ENCODE peak calls at places on chromosomes 11 and 22, in nine cellular contexts. One of them, this sample, is unnamed.

GRCh38 chr11:100003985-100004384 is 683.1 kb upstream of the ARHGAP42 start:
- DNase-seq in heart left ventricle: no peak
- DNase-seq in OCI-LY7: no peak
- DNase-seq in right atrium auricular region: no peak
- DNase-seq in H9: no peak
- DNase-seq in IMR-90: no peak
- DNase-seq in lower lobe of right lung: no peak
- DNase-seq in pancreas: no peak
- DNase-seq in adrenal gland: no peak
- DNase-seq in this sample: no peak

GRCh38 chr22:40939202-40939601 is 12.0 kb upstream of the RBX1 start:
- DNase-seq in H9: no peak
- DNase-seq in lower lobe of right lung: no peak
- DNase-seq in OCI-LY7: no peak
- DNase-seq in adrenal gland: no peak
- DNase-seq in heart left ventricle: no peak
- DNase-seq in pancreas: no peak
- DNase-seq in IMR-90: no peak
- DNase-seq in right atrium auricular region: no peak
- DNase-seq in this sample: no peak

GRCh38 chr11:116193321-116194114 is 579.3 kb downstream of the BUD13 start:
- DNase-seq in IMR-90: peak; percentile 62
- DNase-seq in lower lobe of right lung: peak; percentile 86
- DNase-seq in right atrium auricular region: no peak
- DNase-seq in H9: peak; percentile 82
- DNase-seq in heart left ventricle: no peak
- DNase-seq in adrenal gland: peak; percentile 23
- DNase-seq in pancreas: peak; percentile 53
- DNase-seq in OCI-LY7: no peak
- DNase-seq in this sample: no peak

GRCh38 chr22:49724030-49724892 is 103.4 kb downstream of the BRD1 start:
- DNase-seq in IMR-90: no peak
- DNase-seq in heart left ventricle: no peak
- DNase-seq in lower lobe of right lung: no peak
- DNase-seq in adrenal gland: no peak
- DNase-seq in right atrium auricular region: peak; percentile 38
- DNase-seq in OCI-LY7: peak; percentile 38
- DNase-seq in H9: no peak
- DNase-seq in pancreas: no peak
- DNase-seq in this sample: no peak

GRCh38 chr11:34915136-34916013 is 804 bp downstream of the APIP start:
- DNase-seq in heart left ventricle: no peak
- DNase-seq in OCI-LY7: no peak
- DNase-seq in IMR-90: peak; percentile 40
- DNase-seq in adrenal gland: no peak
- DNase-seq in pancreas: no peak
- DNase-seq in lower lobe of right lung: no peak
- DNase-seq in right atrium auricular region: no peak
- DNase-seq in H9: no peak
- DNase-seq in this sample: no peak

GRCh38 chr11:31870609-31871309 is 59.6 kb upstream of the PAX6 start:
- DNase-seq in OCI-LY7: no peak
- DNase-seq in heart left ventricle: no peak
- DNase-seq in pancreas: peak; percentile 30
- DNase-seq in H9: peak; percentile 92
- DNase-seq in adrenal gland: peak; percentile 47
- DNase-seq in IMR-90: peak; percentile 33
- DNase-seq in lower lobe of right lung: peak; percentile 47
- DNase-seq in right atrium auricular region: no peak
- DNase-seq in this sample: peak; percentile 32

GRCh38 chr11:8219257-8220021 is 44.2 kb downstream of the LMO1 start:
- DNase-seq in H9: peak; percentile 84
- DNase-seq in right atrium auricular region: no peak
- DNase-seq in pancreas: peak; percentile 41
- DNase-seq in OCI-LY7: peak; percentile 37
- DNase-seq in adrenal gland: peak; percentile 55
- DNase-seq in IMR-90: peak; percentile 55
- DNase-seq in lower lobe of right lung: peak; percentile 24
- DNase-seq in heart left ventricle: no peak
- DNase-seq in this sample: no peak

GRCh38 chr22:34570408-34570807 is 495.6 kb upstream of the ISX start:
- DNase-seq in lower lobe of right lung: no peak
- DNase-seq in H9: no peak
- DNase-seq in OCI-LY7: no peak
- DNase-seq in pancreas: no peak
- DNase-seq in adrenal gland: no peak
- DNase-seq in IMR-90: no peak
- DNase-seq in heart left ventricle: no peak
- DNase-seq in right atrium auricular region: no peak
- DNase-seq in this sample: no peak

GRCh38 chr11:87722756-87723599 is 452.3 kb downstream of the RAB38 start:
- DNase-seq in lower lobe of right lung: no peak
- DNase-seq in OCI-LY7: peak; percentile 47
- DNase-seq in pancreas: no peak
- DNase-seq in heart left ventricle: no peak
- DNase-seq in H9: peak; percentile 56
- DNase-seq in IMR-90: peak; percentile 2
- DNase-seq in right atrium auricular region: no peak
- DNase-seq in adrenal gland: no peak
- DNase-seq in this sample: no peak

GRCh38 chr22:41302016-41302767 is 867 bp downstream of the ZC3H7B start:
- DNase-seq in OCI-LY7: peak; percentile 33
- DNase-seq in heart left ventricle: no peak
- DNase-seq in IMR-90: no peak
- DNase-seq in lower lobe of right lung: no peak
- DNase-seq in adrenal gland: no peak
- DNase-seq in right atrium auricular region: no peak
- DNase-seq in pancreas: no peak
- DNase-seq in H9: no peak
- DNase-seq in this sample: no peak

GRCh38 chr11:27059431-27059830 is 18.8 kb downstream of the BBOX1 start:
- DNase-seq in right atrium auricular region: no peak
- DNase-seq in adrenal gland: no peak
- DNase-seq in heart left ventricle: no peak
- DNase-seq in IMR-90: no peak
- DNase-seq in pancreas: no peak
- DNase-seq in H9: no peak
- DNase-seq in lower lobe of right lung: no peak
- DNase-seq in OCI-LY7: no peak
- DNase-seq in this sample: no peak

GRCh38 chr11:119726585-119727522 is 2.1 kb downstream of the NECTIN1 start:
- DNase-seq in H9: peak; percentile 83
- DNase-seq in lower lobe of right lung: no peak
- DNase-seq in IMR-90: no peak
- DNase-seq in right atrium auricular region: no peak
- DNase-seq in adrenal gland: no peak
- DNase-seq in OCI-LY7: no peak
- DNase-seq in pancreas: no peak
- DNase-seq in heart left ventricle: peak; percentile 42
- DNase-seq in this sample: no peak

GRCh38 chr11:36213050-36213840 is 76.0 kb downstream of the COMMD9 start:
- DNase-seq in right atrium auricular region: no peak
- DNase-seq in lower lobe of right lung: no peak
- DNase-seq in pancreas: no peak
- DNase-seq in OCI-LY7: no peak
- DNase-seq in heart left ventricle: no peak
- DNase-seq in IMR-90: no peak
- DNase-seq in H9: no peak
- DNase-seq in adrenal gland: no peak
- DNase-seq in this sample: no peak

GRCh38 chr11:67410984-67411784 is 4.3 kb upstream of the CARNS1 start:
- DNase-seq in pancreas: no peak
- DNase-seq in IMR-90: no peak
- DNase-seq in right atrium auricular region: no peak
- DNase-seq in H9: no peak
- DNase-seq in OCI-LY7: no peak
- DNase-seq in heart left ventricle: no peak
- DNase-seq in adrenal gland: no peak
- DNase-seq in lower lobe of right lung: no peak
- DNase-seq in this sample: no peak

GRCh38 chr11:131038597-131038996 is 122.3 kb upstream of the SNX19 start:
- DNase-seq in OCI-LY7: peak; percentile 18
- DNase-seq in pancreas: no peak
- DNase-seq in right atrium auricular region: no peak
- DNase-seq in heart left ventricle: no peak
- DNase-seq in H9: no peak
- DNase-seq in IMR-90: no peak
- DNase-seq in adrenal gland: no peak
- DNase-seq in lower lobe of right lung: no peak
- DNase-seq in this sample: no peak

GRCh38 chr11:74942073-74942750 is 6.7 kb downstream of the XRRA1 start:
- DNase-seq in heart left ventricle: no peak
- DNase-seq in H9: no peak
- DNase-seq in IMR-90: no peak
- DNase-seq in OCI-LY7: no peak
- DNase-seq in pancreas: no peak
- DNase-seq in adrenal gland: no peak
- DNase-seq in lower lobe of right lung: no peak
- DNase-seq in right atrium auricular region: no peak
- DNase-seq in this sample: no peak

GRCh38 chr22:48605856-48606255 is 1221.8 kb downstream of the BRD1 start:
- DNase-seq in H9: no peak
- DNase-seq in IMR-90: no peak
- DNase-seq in lower lobe of right lung: no peak
- DNase-seq in heart left ventricle: peak; percentile 51
- DNase-seq in pancreas: peak; percentile 28
- DNase-seq in adrenal gland: peak; percentile 58
- DNase-seq in right atrium auricular region: no peak
- DNase-seq in OCI-LY7: no peak
- DNase-seq in this sample: no peak

DNA sequence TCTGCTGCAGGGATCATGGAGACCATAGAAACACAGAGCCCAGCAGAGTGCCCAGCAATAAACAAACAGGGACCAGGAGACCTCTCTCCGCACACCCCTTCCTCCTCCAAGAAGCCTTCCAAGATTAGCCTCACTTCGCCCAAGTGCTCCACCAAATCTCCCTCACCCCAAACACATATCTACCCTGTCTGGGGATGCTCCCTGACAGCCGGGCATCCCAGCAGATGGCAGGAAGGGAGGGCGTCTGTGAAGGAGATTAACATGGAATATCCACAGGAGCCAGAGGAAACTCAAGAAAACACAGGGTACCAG is 26.5 kb downstream of the ARAP1 start:
- DNase-seq in H9: no peak
- DNase-seq in heart left ventricle: peak; percentile 11
- DNase-seq in pancreas: no peak
- DNase-seq in adrenal gland: no peak
- DNase-seq in lower lobe of right lung: no peak
- DNase-seq in IMR-90: no peak
- DNase-seq in right atrium auricular region: no peak
- DNase-seq in OCI-LY7: no peak
- DNase-seq in this sample: no peak
- H3K4me1 ChIP-seq in H9: no peaks in the 10 kb centered on the region
- H3K4me1 ChIP-seq in heart left ventricle: peaks cover 30% of the 10 kb centered on the region
- H3K4me1 ChIP-seq in pancreas: peaks cover 9% of the 10 kb centered on the region
- H3K4me1 ChIP-seq in adrenal gland: peaks cover 45% of the 10 kb centered on the region
- H3K4me1 ChIP-seq in lower lobe of right lung: peaks cover 65% of the 10 kb centered on the region
- H3K4me1 ChIP-seq in IMR-90: peaks cover 15% of the 10 kb centered on the region
- H3K4me1 ChIP-seq in right atrium auricular region: peaks cover 3% of the 10 kb centered on the region
- H3K4me1 ChIP-seq in OCI-LY7: peaks cover 28% of the 10 kb centered on the region
- H3K4me1 ChIP-seq in this sample: peaks cover 19% of the 10 kb centered on the region

GRCh38 chr11:128467610-128468041 is 119.7 kb downstream of the ETS1 start:
- DNase-seq in pancreas: no peak
- DNase-seq in adrenal gland: no peak
- DNase-seq in heart left ventricle: peak; percentile 60
- DNase-seq in IMR-90: peak; percentile 100
- DNase-seq in right atrium auricular region: peak; percentile 86
- DNase-seq in OCI-LY7: no peak
- DNase-seq in H9: no peak
- DNase-seq in lower lobe of right lung: no peak
- DNase-seq in this sample: peak; percentile 42
- TF ChIP-seq CTCF in pancreas: no peak
- TF ChIP-seq CTCF in adrenal gland: no peak
- TF ChIP-seq CTCF in heart left ventricle: no peak
- TF ChIP-seq CTCF in IMR-90: peak; percentile 45
- TF ChIP-seq CTCF in right atrium auricular region: no peak
- TF ChIP-seq CTCF in OCI-LY7: no peak
- TF ChIP-seq CTCF in H9: no peak
- TF ChIP-seq CTCF in lower lobe of right lung: no peak
- TF ChIP-seq CTCF in this sample: no peak

DNA sequence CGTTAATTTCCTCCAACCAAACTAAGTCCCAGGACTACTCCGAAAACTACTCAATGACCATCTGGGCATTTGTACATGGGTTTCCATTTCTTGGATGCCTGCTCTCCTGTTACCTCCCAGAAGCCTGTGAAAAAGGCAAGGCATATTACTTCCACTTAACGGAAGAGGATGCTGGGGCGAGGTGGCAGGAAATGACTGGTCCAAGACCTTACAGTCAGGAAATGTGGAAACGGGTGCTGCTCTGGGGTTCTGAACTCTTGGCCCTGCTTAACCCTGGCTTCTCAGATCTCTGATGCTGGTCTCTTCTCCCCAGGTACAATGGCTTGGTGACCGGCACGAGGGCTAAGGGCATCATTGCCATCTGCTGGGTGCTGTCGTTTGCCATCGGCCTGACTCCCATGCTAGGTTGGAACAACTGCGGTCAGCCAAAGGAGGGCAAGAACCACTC is 12.9 kb downstream of the ADORA2A start:
- DNase-seq in adrenal gland: no peak
- DNase-seq in lower lobe of right lung: no peak
- DNase-seq in right atrium auricular region: no peak
- DNase-seq in OCI-LY7: no peak
- DNase-seq in H9: no peak
- DNase-seq in heart left ventricle: peak; percentile 40
- DNase-seq in pancreas: no peak
- DNase-seq in IMR-90: no peak
- DNase-seq in this sample: no peak
- H3K4me1 ChIP-seq in adrenal gland: peaks cover 35% of the 10 kb centered on the region
- H3K4me1 ChIP-seq in lower lobe of right lung: peaks cover 13% of the 10 kb centered on the region
- H3K4me1 ChIP-seq in right atrium auricular region: no peaks in the 10 kb centered on the region
- H3K4me1 ChIP-seq in OCI-LY7: peaks cover 34% of the 10 kb centered on the region
- H3K4me1 ChIP-seq in H9: peaks cover 2% of the 10 kb centered on the region
- H3K4me1 ChIP-seq in heart left ventricle: peaks cover 30% of the 10 kb centered on the region
- H3K4me1 ChIP-seq in pancreas: no peaks in the 10 kb centered on the region
- H3K4me1 ChIP-seq in IMR-90: peaks cover under 1% of the 10 kb centered on the region
- H3K4me1 ChIP-seq in this sample: peaks cover 50% of the 10 kb centered on the region

DNA sequence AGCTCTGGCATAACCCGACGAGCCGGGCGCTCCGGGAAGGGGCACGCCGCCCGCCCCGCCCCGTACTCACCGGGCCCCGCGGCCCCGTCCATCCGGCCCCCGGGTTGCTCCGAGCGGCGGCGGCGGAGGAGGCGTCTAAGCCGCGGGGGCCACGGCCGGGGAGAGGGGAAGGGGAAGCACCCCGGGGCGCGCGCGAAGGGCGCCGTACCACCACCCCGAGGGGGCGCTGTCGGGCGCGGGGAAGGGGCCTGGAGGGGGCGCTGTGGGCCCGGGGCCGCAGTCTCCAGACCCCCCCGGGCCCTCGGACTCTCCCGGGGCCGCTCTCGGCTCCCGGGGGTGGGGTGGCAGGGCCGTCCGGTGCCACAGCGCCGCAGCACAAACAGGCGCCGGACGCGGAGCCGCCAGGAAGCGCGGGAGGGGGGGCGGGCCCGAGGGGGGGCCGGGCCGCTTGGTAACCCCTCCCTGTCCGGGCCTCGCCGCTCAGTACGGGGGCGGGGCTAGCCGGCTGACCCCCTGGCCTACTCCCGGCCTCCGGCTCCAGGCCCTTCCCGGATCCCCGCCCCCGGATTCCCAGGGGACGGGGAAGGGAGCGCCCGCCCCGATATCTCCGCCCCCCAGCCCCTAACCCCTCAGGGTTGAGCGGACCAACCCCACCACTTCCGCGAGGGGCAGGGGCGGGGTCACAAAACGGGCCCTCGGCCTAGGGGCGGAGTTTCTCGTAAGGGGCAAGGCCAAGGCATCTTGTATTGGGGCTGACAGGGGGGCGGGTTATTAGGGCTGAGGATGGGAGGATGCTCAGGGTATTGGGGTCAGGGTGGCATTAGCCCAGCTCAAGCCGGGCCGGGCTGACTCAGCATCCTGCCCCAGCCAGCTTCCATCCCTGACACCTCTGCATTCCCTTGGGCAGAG is at the start of the genes EML3 and ROM1:
- DNase-seq in pancreas: peak; percentile 86
- DNase-seq in OCI-LY7: peak; percentile 92
- DNase-seq in IMR-90: peak; percentile 63
- DNase-seq in heart left ventricle: peak; percentile 95
- DNase-seq in H9: peak; percentile 97
- DNase-seq in right atrium auricular region: peak; percentile 95
- DNase-seq in lower lobe of right lung: peak; percentile 92
- DNase-seq in adrenal gland: peak; percentile 84
- DNase-seq in this sample: peak; percentile 92
- TF ChIP-seq CTCF in pancreas: peak; percentile 89
- TF ChIP-seq CTCF in OCI-LY7: peak; percentile 94
- TF ChIP-seq CTCF in IMR-90: peak; percentile 99
- TF ChIP-seq CTCF in heart left ventricle: peak; percentile 82
- TF ChIP-seq CTCF in H9: peak; percentile 100
- TF ChIP-seq CTCF in right atrium auricular region: peak; percentile 98
- TF ChIP-seq CTCF in lower lobe of right lung: peak; percentile 85
- TF ChIP-seq CTCF in adrenal gland: peak; percentile 83
- TF ChIP-seq CTCF in this sample: peak; percentile 96

This sample was measured in heart right ventricle.